ENCODE peak calls at places on chromosomes 16 and 17, in eight cellular contexts. X, P, D, I, R, A, B and N are unnamed samples.

GRCh38 chr16:73743665-73744496 is 552.7 kb upstream of the PSMD7 start:
- DNase-seq in X (no peak), P (no peak), D (no peak), I (no peak), R (no peak), A (peak; percentile 44), B (peak; percentile 10), N (peak; percentile 55)

GRCh38 chr16:11325404-11326083 is 19.7 kb upstream of the RMI2 start:
- DNase-seq in X (no peak), P (no peak), D (no peak), I (no peak), R (peak; percentile 68), A (no peak), B (no peak), N (no peak)

GRCh38 chr17:46194393-46195216 is 1.4 kb upstream of the KANSL1 start:
- DNase-seq in X (peak; percentile 59), P (no peak), D (peak; percentile 84), I (peak; percentile 39), R (peak; percentile 89), A (peak; percentile 58), B (peak; percentile 45), N (no peak)

GRCh38 chr16:77307764-77308561 is 108.8 kb downstream of the SYCE1L start:
- DNase-seq in X (peak; percentile 50), P (no peak), D (peak; percentile 31), I (no peak), R (no peak), A (no peak), B (no peak), N (no peak)

GRCh38 chr16:50266337-50267091 is at the start of gene ADCY7:
- DNase-seq in X (peak; percentile 78), P (no peak), D (no peak), I (peak; percentile 26), R (no peak), A (peak; percentile 85), B (peak; percentile 72), N (no peak)

GRCh38 chr17:72622661-72623433 is 469.6 kb downstream of the SLC39A11 start:
- DNase-seq in X (no peak), P (no peak), D (no peak), I (peak; percentile 83), R (no peak), A (no peak), B (no peak), N (no peak)

GRCh38 chr16:4025428-4025827 is 90.8 kb downstream of the ADCY9 start:
- DNase-seq in X (no peak), P (no peak), D (no peak), I (no peak), R (no peak), A (no peak), B (no peak), N (no peak)

GRCh38 chr17:37527249-37527851 is 37.7 kb downstream of the DUSP14 start:
- DNase-seq in X (peak; percentile 70), P (peak; percentile 63), D (peak; percentile 70), I (peak; percentile 38), R (no peak), A (peak; percentile 53), B (peak; percentile 52), N (no peak)

GRCh38 chr16:4693296-4693955 is at the start of gene NUDT16L1:
- DNase-seq in X (peak; percentile 89), P (peak; percentile 89), D (peak; percentile 97), I (peak; percentile 77), R (peak; percentile 76), A (peak; percentile 100), B (peak; percentile 98), N (peak; percentile 96)

GRCh38 chr16:87490091-87490798 is 2.6 kb downstream of the ZCCHC14 start:
- DNase-seq in X (no peak), P (no peak), D (no peak), I (no peak), R (no peak), A (no peak), B (no peak), N (no peak)

GRCh38 chr17:1961187-1961586 is 63.9 kb downstream of the RTN4RL1 start:
- DNase-seq in X (no peak), P (no peak), D (no peak), I (no peak), R (no peak), A (no peak), B (no peak), N (no peak)

GRCh38 chr16:57621521-57622268 is 6.7 kb upstream of the ADGRG1 start:
- DNase-seq in X (no peak), P (no peak), D (no peak), I (no peak), R (no peak), A (no peak), B (no peak), N (no peak)

GRCh38 chr16:66927012-66927436 is 1.7 kb upstream of the RRAD start:
- DNase-seq in X (peak; percentile 88), P (peak; percentile 68), D (peak; percentile 52), I (no peak), R (no peak), A (no peak), B (no peak), N (no peak)

GRCh38 chr16:62038225-62038624 is 2.0 kb upstream of the CDH8 start:
- DNase-seq in X (no peak), P (no peak), D (no peak), I (no peak), R (no peak), A (no peak), B (no peak), N (no peak)

GRCh38 chr16:67212766-67213165 is 13.8 kb downstream of the ELMO3 start:
- DNase-seq in X (no peak), P (no peak), D (no peak), I (no peak), R (no peak), A (no peak), B (no peak), N (no peak)

GRCh38 chr17:7839890-7840260 is 5.9 kb downstream of the KDM6B start:
- DNase-seq in X (peak; percentile 55), P (peak; percentile 28), D (peak; percentile 59), I (no peak), R (no peak), A (no peak), B (no peak), N (no peak)

GRCh38 chr17:3798273-3799180 is 2.5 kb downstream of the ITGAE start:
- DNase-seq in X (no peak), P (no peak), D (no peak), I (no peak), R (no peak), A (no peak), B (no peak), N (no peak)
- TF ChIP-seq RAD21 in X (no peak), P (no peak), D (no peak), I (no peak), R (no peak), A (no peak), B (no peak), N (no peak)

DNA sequence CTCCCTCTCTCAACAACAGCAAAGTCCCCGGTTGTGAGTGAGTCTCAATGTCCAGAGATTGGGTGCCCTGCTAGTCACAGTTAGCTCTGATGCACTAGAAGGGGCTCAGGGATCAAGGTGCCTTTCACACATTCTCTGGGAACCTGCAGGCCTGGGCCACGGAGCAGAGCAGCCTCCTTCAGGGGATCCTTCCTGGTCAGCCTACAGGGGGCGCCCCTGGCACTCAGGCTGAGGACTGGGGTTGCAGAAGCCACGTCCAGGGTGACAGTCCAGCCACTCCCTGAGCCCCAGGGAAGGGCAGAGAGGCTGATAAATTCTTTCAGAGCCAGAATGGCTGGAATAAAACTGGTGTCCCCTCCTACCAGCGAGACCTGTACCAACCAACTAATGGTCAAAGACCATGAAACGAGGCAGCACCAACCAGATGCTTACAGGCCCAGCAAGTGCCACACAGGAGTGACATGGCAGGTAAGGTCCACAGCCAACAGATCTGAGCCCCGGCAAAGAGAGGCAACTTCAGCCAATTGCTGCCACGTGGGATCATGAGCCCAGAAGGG is 43.5 kb downstream of the ST3GAL2 start:
- DNase-seq in X (peak; percentile 22), P (peak; percentile 72), D (peak; percentile 65), I (no peak), R (no peak), A (peak; percentile 83), B (peak; percentile 81), N (peak; percentile 95)
- TF ChIP-seq RAD21 in X (peak; percentile 74), P (peak; percentile 99), D (peak; percentile 88), I (peak; percentile 94), R (peak; percentile 83), A (peak; percentile 76), B (peak; percentile 91), N (peak; percentile 93)

GRCh38 chr17:29059281-29059680 is 16.3 kb downstream of the PIPOX start:
- DNase-seq in X (peak; percentile 77), P (peak; percentile 28), D (peak; percentile 53), I (no peak), R (no peak), A (no peak), B (no peak), N (no peak)
- TF ChIP-seq RAD21 in X (no peak), P (no peak), D (no peak), I (no peak), R (no peak), A (no peak), B (no peak), N (no peak)

DNA sequence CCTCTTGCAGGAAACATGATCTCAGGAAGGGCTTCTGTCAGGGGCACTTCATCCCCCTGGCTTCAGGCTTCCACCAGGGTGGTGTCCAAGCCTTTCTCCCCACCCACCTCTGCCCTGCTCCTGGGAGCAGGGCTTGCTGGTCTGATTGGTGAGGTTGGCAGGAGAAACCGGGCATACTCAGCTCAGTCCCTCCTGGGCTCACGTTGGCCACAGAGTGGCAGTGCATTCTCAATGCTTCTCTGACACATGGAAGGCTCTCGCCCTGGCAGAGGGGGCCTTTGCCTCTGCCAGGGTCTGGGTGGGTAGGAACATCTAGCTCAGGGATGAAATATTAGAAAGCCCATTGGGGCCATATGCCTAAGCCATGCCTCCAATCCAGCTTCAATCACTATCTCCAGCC is 142.8 kb downstream of the AXIN2 start:
- DNase-seq in X (no peak), P (no peak), D (no peak), I (no peak), R (no peak), A (no peak), B (no peak), N (no peak)
- TF ChIP-seq RAD21 in X (no peak), P (no peak), D (peak; percentile 31), I (peak; percentile 69), R (peak; percentile 9), A (peak; percentile 46), B (no peak), N (peak; percentile 36)

DNA sequence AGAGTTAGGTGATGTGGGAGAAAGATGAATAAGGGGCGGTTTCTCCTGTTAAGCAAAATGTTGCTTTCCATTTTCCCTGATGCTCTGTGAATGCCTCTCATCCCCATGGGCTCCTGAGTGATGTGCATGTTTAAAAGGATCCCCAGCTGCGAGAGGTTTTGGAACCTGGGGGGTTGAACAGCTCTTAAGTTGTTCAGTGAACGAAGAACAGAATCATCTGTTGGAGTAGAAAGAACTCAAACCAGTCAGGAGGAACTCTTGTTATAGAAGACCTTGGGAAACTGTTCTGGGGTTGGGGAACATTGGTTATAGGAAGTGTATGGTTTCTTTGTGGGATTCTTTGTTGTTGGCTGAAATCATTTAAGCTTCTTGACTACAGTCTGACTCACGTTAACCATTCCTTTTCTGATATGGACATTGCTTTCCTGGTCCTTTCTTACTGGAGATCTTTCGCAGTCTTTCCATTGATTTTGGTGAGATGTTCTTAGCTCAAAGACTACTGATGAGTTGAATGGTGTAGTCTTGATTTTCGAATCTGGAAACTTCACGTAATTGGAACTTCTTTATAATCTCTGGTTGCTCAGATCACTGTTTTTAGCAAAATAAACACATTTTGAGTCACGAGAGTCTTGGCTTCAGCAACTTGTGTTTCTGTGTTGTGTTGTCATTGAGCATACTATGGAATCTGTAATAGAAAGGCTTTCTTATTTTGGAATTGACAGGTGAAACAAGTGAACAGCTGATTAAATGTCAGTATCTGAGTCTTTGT is 1.3 kb downstream of the UNK start:
- DNase-seq in X (peak; percentile 68), P (no peak), D (no peak), I (no peak), R (no peak), A (peak; percentile 42), B (no peak), N (no peak)
- TF ChIP-seq RAD21 in X (no peak), P (no peak), D (no peak), I (no peak), R (no peak), A (no peak), B (no peak), N (no peak)